ENCODE peak calls at places on chromosomes 4 and X, in five cellular contexts. C is IMR-90, B is ovary, T is SJSA1, M is AG04450. J is an unnamed sample.

GRCh38 chr4:7462509-7462971 is 27.8 kb upstream of the PSAPL1 start:
- DNase-seq in B (peak), M (no peak), T (no peak), C (peak), J (no peak)

GRCh38 chrX:123184858-123185251 is 777 bp downstream of the GRIA3 start:
- DNase-seq in B (peak), T (no peak), M (no peak), C (no peak), J (no peak)

GRCh38 chr4:52051615-52052474 is 741 bp downstream of the SPATA18 start:
- DNase-seq in B (peak), T (peak), C (peak), M (peak), J (peak)

GRCh38 chrX:2933125-2933900 is 4.2 kb upstream of the ARSD start:
- DNase-seq in C (no peak), M (no peak), T (no peak), B (no peak), J (no peak)

GRCh38 chr4:176814770-176815169 is 22.0 kb upstream of the VEGFC start:
- DNase-seq in C (peak), T (no peak), M (no peak), B (no peak), J (no peak)

GRCh38 chrX:39017716-39018115 is 216.5 kb downstream of the MID1IP1 start:
- DNase-seq in T (no peak), B (no peak), M (no peak), C (no peak), J (no peak)

GRCh38 chrX:39000802-39001201 is 199.5 kb downstream of the MID1IP1 start:
- DNase-seq in M (peak), B (no peak), C (peak), T (no peak), J (no peak)

GRCh38 chrX:44997282-44997813 is 124.4 kb downstream of the KDM6A start:
- DNase-seq in T (no peak), B (no peak), C (no peak), M (no peak), J (no peak)

GRCh38 chr4:73690051-73690744 is 50.2 kb upstream of the CXCL8 start:
- DNase-seq in M (no peak), B (no peak), C (peak), T (peak), J (no peak)

GRCh38 chr4:8451440-8452182 is 11.0 kb downstream of the TRMT44 start:
- DNase-seq in T (no peak), M (no peak), C (no peak), B (no peak), J (no peak)

GRCh38 chrX:112784692-112785091 is 55.9 kb downstream of the AMOT start:
- DNase-seq in T (no peak), B (no peak), M (no peak), C (no peak), J (no peak)

GRCh38 chrX:56564182-56564885 is 907 bp downstream of the UBQLN2 start:
- DNase-seq in T (peak), C (peak), B (peak), M (peak), J (peak)

GRCh38 chr4:39466747-39467146 is 7.9 kb downstream of the LIAS start:
- DNase-seq in M (peak), B (no peak), T (no peak), C (peak), J (no peak)

GRCh38 chr4:56259595-56259994 is 127.7 kb downstream of the AASDH start:
- DNase-seq in M (no peak), C (no peak), T (no peak), B (no peak), J (no peak)

GRCh38 chr4:111689214-111689613 is 456.0 kb upstream of the FAM241A start:
- DNase-seq in B (no peak), M (no peak), C (peak), T (no peak), J (peak)

GRCh38 chr4:25813705-25814104 is 49.1 kb downstream of the SEL1L3 start:
- DNase-seq in B (no peak), M (peak), T (peak), C (peak), J (no peak)

GRCh38 chrX:68147848-68148247 is 285.4 kb downstream of the OPHN1 start:
- DNase-seq in T (no peak), M (no peak), B (no peak), C (no peak), J (no peak)

GRCh38 chrX:3435057-3435456 is 88.6 kb upstream of the MXRA5 start:
- DNase-seq in T (no peak), M (no peak), C (no peak), B (no peak), J (no peak)

GRCh38 chr4:56506110-56506705 is 617 bp downstream of the ARL9 start:
- DNase-seq in B (peak), T (peak), C (no peak), M (no peak), J (no peak)

GRCh38 chr4:84264652-84265051 is 234.4 kb downstream of the NKX6-1 start:
- DNase-seq in C (no peak), T (no peak), B (no peak), M (no peak), J (no peak)

GRCh38 chr4:80017125-80017854 is 55.7 kb downstream of the ANTXR2 start:
- DNase-seq in C (peak), M (peak), B (no peak), T (peak), J (no peak)

GRCh38 chr4:140308366-140309123 is 64.9 kb upstream of the SCOC start:
- DNase-seq in B (peak), T (peak), M (peak), C (peak), J (no peak)

GRCh38 chr4:127997534-127998388 is 32.6 kb downstream of the ABHD18 start:
- DNase-seq in T (no peak), M (peak), B (no peak), C (peak), J (peak)

GRCh38 chr4:53161475-53162423 is 204.1 kb downstream of the SCFD2 start:
- DNase-seq in T (no peak), C (no peak), B (no peak), M (no peak), J (no peak)

GRCh38 chr4:185542626-185543336 is 7.5 kb upstream of the PDLIM3 start:
- DNase-seq in T (no peak), C (peak), M (peak), B (peak), J (no peak)

GRCh38 chr4:153089781-153090180 is 114.5 kb upstream of the TRIM2 start:
- DNase-seq in M (no peak), C (no peak), T (no peak), B (no peak), J (no peak)
- H3K4me3 ChIP-seq in M (no peak), C (no peak), T (no peak), B (no peak), J (no peak)

DNA sequence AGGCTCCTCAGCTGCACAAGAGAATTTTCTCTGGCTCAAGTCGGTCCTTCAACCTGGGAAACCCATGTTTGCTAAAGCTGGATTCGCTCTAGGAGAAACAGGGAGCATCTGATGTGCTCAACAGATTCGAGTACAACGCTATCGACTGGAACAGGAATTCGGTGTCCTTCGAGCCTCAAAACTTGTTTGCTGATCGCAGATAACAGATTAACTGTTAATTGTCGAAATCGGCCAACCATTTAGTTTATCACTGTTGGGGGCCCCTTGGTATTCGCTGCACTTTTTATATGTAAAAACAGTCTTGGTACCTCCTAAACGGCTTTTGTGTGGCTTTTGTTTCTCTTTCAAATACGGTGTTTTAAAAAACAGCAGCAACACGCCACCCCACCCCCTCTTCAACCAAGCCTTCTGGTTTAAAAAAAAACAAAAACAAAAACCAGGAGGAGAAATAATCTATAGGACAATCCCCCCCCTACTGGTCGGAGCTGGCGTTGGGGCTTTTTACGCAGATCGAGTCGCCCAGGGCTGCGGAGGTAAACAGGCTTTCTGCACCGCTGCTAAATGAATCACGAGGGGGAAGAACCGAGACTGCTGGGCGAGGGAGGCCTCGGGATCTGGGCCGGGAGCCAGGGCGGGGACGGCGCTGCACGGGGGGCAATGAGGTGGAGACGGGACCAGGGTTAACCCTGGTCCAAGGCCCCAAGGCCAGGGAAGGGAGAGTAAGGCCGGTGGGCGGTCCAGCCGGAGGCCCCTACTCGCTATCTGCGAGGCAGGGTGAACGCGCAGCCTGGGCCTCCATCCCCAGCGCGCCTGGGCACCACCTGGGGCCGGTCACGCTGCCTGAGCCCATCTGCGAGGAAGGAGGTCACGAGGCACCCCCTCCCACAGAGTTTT is 71.7 kb upstream of the BCOR start:
- DNase-seq in T (peak), C (peak), B (peak), M (peak), J (peak)
- H3K4me3 ChIP-seq in T (peak), C (no peak), B (no peak), M (no peak), J (peak)

DNA sequence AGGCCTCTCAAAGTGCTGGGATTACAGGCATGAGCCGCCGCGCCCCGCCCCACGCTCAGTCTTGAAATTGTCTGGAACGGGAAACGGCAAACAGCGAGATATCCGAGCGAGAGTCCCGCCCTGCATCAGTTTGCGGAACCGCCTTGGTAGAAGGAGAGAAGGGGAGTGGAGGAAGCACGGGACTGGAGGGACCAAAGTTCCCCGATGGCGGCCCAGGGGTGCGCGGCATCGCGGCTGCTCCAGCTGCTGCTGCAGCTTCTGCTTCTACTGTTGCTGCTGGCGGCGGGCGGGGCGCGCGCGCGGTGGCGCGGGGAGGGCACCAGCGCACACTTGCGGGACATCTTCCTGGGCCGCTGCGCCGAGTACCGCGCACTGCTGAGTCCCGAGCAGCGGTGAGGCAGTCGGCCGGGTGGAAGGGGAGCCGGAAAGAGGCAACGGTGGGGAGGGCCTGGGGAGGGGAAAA is at the start of gene BST1:
- DNase-seq in T (no peak), M (no peak), C (peak), B (peak), J (no peak)
- H3K4me3 ChIP-seq in T (peak), M (peak), C (peak), B (peak), J (peak)

DNA sequence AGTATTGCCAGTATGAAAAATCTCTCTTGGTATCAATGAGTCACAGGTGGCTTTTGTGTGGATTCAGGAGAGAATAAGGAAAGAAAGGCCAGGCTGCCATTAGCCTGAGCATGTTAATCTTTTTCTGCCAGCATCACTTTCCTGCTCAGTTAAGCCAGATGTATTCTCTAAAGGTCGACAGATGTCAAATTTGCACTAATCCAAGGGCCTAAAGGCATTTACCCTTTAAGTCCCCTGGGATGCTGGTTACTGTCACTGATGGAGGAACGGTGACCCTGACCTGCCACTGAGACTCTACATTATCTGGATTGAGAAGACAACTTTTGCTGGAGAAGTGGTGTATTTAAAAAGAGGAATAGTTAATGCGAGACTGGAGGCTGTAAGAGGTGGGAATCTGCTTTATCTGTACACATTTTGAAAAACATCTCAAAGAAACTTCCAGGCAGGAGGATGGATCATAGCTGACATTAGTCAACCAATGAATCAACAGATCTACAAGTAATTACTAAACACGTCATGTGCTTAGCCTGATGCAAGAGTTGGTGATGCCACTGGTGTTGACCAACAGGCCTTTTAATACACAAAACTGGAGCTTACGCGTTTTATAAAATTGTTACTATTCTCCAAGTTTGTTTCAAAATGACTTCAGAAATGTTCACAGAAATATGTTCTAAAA is 241.4 kb upstream of the ANXA3 start:
- DNase-seq in C (no peak), M (no peak), T (no peak), B (no peak), J (no peak)
- H3K4me3 ChIP-seq in C (no peak), M (no peak), T (no peak), B (no peak), J (no peak)

GRCh38 chr4:83112678-83113428 is 1.7 kb downstream of the PLAC8 start:
- DNase-seq in C (peak), M (no peak), B (no peak), T (peak), J (no peak)
- H3K4me3 ChIP-seq in C (no peak), M (no peak), B (no peak), T (peak), J (no peak)

DNA sequence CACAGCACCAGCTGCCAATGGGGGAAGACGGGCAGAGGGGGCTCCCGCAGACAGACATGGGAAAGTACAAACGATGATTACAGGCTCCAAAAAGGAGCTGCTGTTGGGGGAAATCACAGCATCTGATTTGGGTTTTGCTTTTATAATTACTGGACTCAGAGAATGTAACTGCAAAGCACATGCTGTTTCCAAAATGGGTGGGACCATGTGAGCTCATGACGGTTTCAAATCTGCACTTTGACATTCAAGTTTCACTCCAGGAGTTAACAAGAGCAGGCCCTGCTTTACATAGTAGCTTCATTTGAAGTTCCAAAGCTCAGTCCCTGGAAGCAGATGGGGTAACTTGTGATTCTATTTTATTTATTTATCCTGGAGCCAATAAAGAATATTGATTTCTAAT is 88.4 kb downstream of the CLCN4 start:
- DNase-seq in M (no peak), B (no peak), T (no peak), C (no peak), J (no peak)
- H3K4me3 ChIP-seq in M (no peak), B (no peak), T (no peak), C (no peak), J (no peak)

DNA sequence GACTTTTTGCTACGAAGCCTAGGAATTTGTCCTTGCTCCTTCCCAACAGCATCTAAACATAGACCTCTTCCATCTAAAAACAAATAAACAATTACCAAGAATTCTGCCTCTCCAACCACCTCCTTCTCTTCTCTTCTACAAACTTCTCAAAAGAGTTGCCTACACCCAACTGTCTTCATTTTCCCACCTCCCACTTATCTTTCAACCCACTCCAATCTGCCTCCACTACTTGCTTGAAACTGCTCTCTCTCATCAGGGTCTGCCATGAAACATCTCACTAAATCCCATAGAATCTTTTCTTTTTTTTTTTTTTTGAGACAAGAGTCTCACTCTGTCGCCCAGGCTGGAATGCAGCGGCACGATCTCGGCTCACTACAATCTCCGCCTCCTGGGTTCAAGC is 902 bp upstream of the FGD1 start:
- DNase-seq in T (peak), C (no peak), M (no peak), B (no peak), J (no peak)
- H3K4me3 ChIP-seq in T (no peak), C (no peak), M (no peak), B (no peak), J (no peak)

GRCh38 chrX:102715967-102716366 is 3.7 kb downstream of the GPRASP2 start:
- DNase-seq in C (no peak), M (no peak), B (no peak), T (no peak), J (no peak)

GRCh38 chrX:102714994-102715393 is 2.7 kb downstream of the GPRASP2 start:
- DNase-seq in C (no peak), B (no peak), M (no peak), T (no peak), J (no peak)

GRCh38 chrX:102723456-102723855 is 2.9 kb downstream of the GPRASP3 start:
- DNase-seq in C (no peak), T (no peak), B (no peak), M (no peak), J (no peak)

GRCh38 chrX:102720237-102721168 is at the start of gene GPRASP3:
- DNase-seq in C (peak), B (peak), M (peak), T (no peak), J (peak)
- H3K4me3 ChIP-seq in C (peak), B (peak), M (peak), T (no peak), J (peak)

GRCh38 chr4:121822796-121823504 is 733 bp downstream of the CCNA2 start:
- DNase-seq in B (peak), M (no peak), C (no peak), T (peak), J (no peak)
- H3K4me3 ChIP-seq in B (peak), M (peak), C (peak), T (peak), J (peak)

GRCh38 chr4:76687730-76688441 is 210.1 kb downstream of the SOWAHB start:
- DNase-seq in C (no peak), M (no peak), T (no peak), B (no peak), J (no peak)

GRCh38 chr4:76690906-76691275 is 207.1 kb downstream of the SOWAHB start:
- DNase-seq in T (peak), B (no peak), M (no peak), C (peak), J (no peak)

GRCh38 chr4:76688737-76689078 is 209.2 kb downstream of the SOWAHB start:
- DNase-seq in C (peak), M (no peak), T (no peak), B (no peak), J (no peak)

GRCh38 chr4:76690091-76690905 is 207.6 kb downstream of the SOWAHB start:
- DNase-seq in M (no peak), T (no peak), B (no peak), C (peak), J (no peak)

GRCh38 chr4:76689079-76689817 is 208.7 kb downstream of the SOWAHB start:
- DNase-seq in B (peak), M (no peak), C (peak), T (peak), J (no peak)
- H3K4me3 ChIP-seq in B (peak), M (peak), C (peak), T (peak), J (peak)